ENCODE peak calls at places on chromosomes 1 and 21, in four cellular contexts. N is foreskin fibroblast, A is ELF-1, V is activated T-cell treated with anti-CD3 and anti-CD28 coated beads for 1 hour. C is an unnamed sample.

GRCh38 chr1:18511469-18511997 is 30.8 kb downstream of the KLHDC7A start:
- DNase-seq in N (no peak), A (no peak), V (no peak), C (no peak)

GRCh38 chr21:42616366-42617340 is 36.8 kb upstream of the PDE9A start:
- DNase-seq in A (no peak), V (no peak), N (no peak), C (no peak)

GRCh38 chr1:198492872-198493271 is 47.6 kb downstream of the ATP6V1G3 start:
- DNase-seq in A (no peak), N (peak; percentile 70), V (no peak), C (no peak)

GRCh38 chr1:169105434-169106094 is 926 bp upstream of the ATP1B1 start:
- DNase-seq in V (no peak), N (no peak), A (peak; percentile 77), C (no peak)

GRCh38 chr1:48093696-48094518 is 96.7 kb upstream of the TRABD2B start:
- DNase-seq in A (peak; percentile 89), V (peak; percentile 58), N (peak; percentile 4), C (peak; percentile 84)

GRCh38 chr1:156931553-156931952 is 11.1 kb downstream of the LRRC71 start:
- DNase-seq in N (no peak), A (no peak), V (no peak), C (no peak)

GRCh38 chr1:6392081-6392879 is 1.3 kb downstream of the ACOT7 start:
- DNase-seq in N (no peak), A (no peak), V (no peak), C (peak; percentile 64)

GRCh38 chr1:103448560-103448959 is 76.9 kb upstream of the RNPC3 start:
- DNase-seq in V (no peak), N (no peak), A (no peak), C (no peak)

GRCh38 chr1:25131794-25132193 is 100.5 kb downstream of the SYF2 start:
- DNase-seq in A (no peak), V (no peak), N (no peak), C (no peak)

GRCh38 chr1:201499191-201499590 is 7.7 kb downstream of the CSRP1 start:
- DNase-seq in V (no peak), N (no peak), A (no peak), C (no peak)

GRCh38 chr1:198337886-198338285 is 181.1 kb downstream of the NEK7 start:
- DNase-seq in N (no peak), V (no peak), A (no peak), C (no peak)

GRCh38 chr1:184945034-184945433 is 29.3 kb downstream of the NIBAN1 start:
- DNase-seq in V (no peak), N (no peak), A (no peak), C (no peak)

GRCh38 chr21:46295996-46296752 is 10.0 kb downstream of the YBEY start:
- DNase-seq in V (peak; percentile 24), A (no peak), N (peak; percentile 97), C (no peak)

GRCh38 chr1:40739455-40740008 is 44.1 kb upstream of the KCNQ4 start:
- DNase-seq in N (peak; percentile 54), V (no peak), A (no peak), C (no peak)

GRCh38 chr1:169682077-169682476 is 29.3 kb downstream of the SELL start:
- DNase-seq in V (no peak), A (peak; percentile 23), N (no peak), C (no peak)

GRCh38 chr21:45801129-45801735 is 157.7 kb downstream of the PCBP3 start:
- DNase-seq in A (no peak), N (no peak), V (no peak), C (no peak)

GRCh38 chr1:218156602-218157001 is 128.5 kb upstream of the RRP15 start:
- DNase-seq in A (peak; percentile 72), V (no peak), N (no peak), C (no peak)

GRCh38 chr1:21378705-21379494 is 61.0 kb upstream of the NBPF3 start:
- DNase-seq in A (no peak), V (no peak), N (no peak), C (peak; percentile 57)

GRCh38 chr1:43345119-43345518 is 7.5 kb downstream of the MPL start:
- DNase-seq in N (no peak), V (no peak), A (no peak), C (no peak)

GRCh38 chr21:14078746-14079375 is 131.9 kb downstream of the LIPI start:
- DNase-seq in V (no peak), N (no peak), A (no peak), C (no peak)

GRCh38 chr1:202164271-202165037 is 4.1 kb upstream of the PTPN7 start:
- DNase-seq in A (no peak), N (no peak), V (peak; percentile 58), C (no peak)

GRCh38 chr1:204331847-204332487 is 27.8 kb downstream of the PLEKHA6 start:
- DNase-seq in N (no peak), V (no peak), A (no peak), C (no peak)

GRCh38 chr1:115052454-115053083 is 22.9 kb downstream of the TSHB start:
- DNase-seq in N (peak; percentile 20), V (peak; percentile 34), A (peak; percentile 51), C (peak; percentile 87)

GRCh38 chr1:109927908-109928307 is 17.3 kb downstream of the CSF1 start:
- DNase-seq in N (peak; percentile 66), V (no peak), A (no peak), C (no peak)

GRCh38 chr21:33976082-33976979 is 60.7 kb upstream of the ATP5PO start:
- DNase-seq in V (peak; percentile 30), N (peak; percentile 95), A (peak; percentile 14), C (peak; percentile 54)

GRCh38 chr1:150009604-150010387 is 730 bp downstream of the OTUD7B start:
- DNase-seq in A (peak; percentile 70), N (peak; percentile 80), V (peak; percentile 24), C (peak; percentile 42)

GRCh38 chr1:41414716-41415306 is 53.6 kb downstream of the FOXO6 start:
- DNase-seq in N (no peak), A (no peak), V (no peak), C (no peak)

GRCh38 chr1:66993076-66993475 is 60.9 kb downstream of the SLC35D1 start:
- DNase-seq in A (no peak), N (no peak), V (no peak), C (no peak)

GRCh38 chr21:32653326-32653901 is 41.2 kb upstream of the CFAP298 start:
- DNase-seq in V (no peak), A (peak; percentile 55), N (peak; percentile 3), C (peak; percentile 74)

GRCh38 chr21:37233551-37234146 is 33.5 kb downstream of the VPS26C start:
- DNase-seq in N (no peak), V (no peak), A (no peak), C (no peak)

GRCh38 chr1:232725303-232726047 is 79.7 kb upstream of the MAP10 start:
- DNase-seq in A (no peak), N (no peak), V (no peak), C (peak; percentile 47)

GRCh38 chr1:216190438-216190837 is 232.8 kb downstream of the USH2A start:
- DNase-seq in V (no peak), N (no peak), A (no peak), C (no peak)

GRCh38 chr1:119380304-119380703 is 11.7 kb downstream of the HAO2 start:
- DNase-seq in V (no peak), A (no peak), N (no peak), C (no peak)

GRCh38 chr1:7526196-7526866 is 244.8 kb upstream of the VAMP3 start:
- DNase-seq in V (no peak), N (no peak), A (peak; percentile 47), C (no peak)

GRCh38 chr1:114310771-114311251 is 157.1 kb upstream of the SYT6 start:
- DNase-seq in A (no peak), V (no peak), N (peak; percentile 14), C (no peak)